ENCODE peak calls at places on chromosomes 16 and 17, in ten cellular contexts. One of them, this sample, is unnamed.

GRCh38 chr17:5584383-5584951 is at the start of gene NLRP1:
- DNase-seq in NCI-H1930: no peak
- DNase-seq in progenitor cell of endocrine pancreas: no peak
- DNase-seq in GF-D8: peak
- DNase-seq in stimulated activated effector memory CD8-positive, alpha-beta T cell treated with anti-CD3 and anti-CD28 coated beads, Interleukin-12 subunit alpha, Interleukin-12 subunit beta, amount 100 ng/mL, for 72 hours: peak
- DNase-seq in CD4-positive, alpha-beta T cell: peak
- DNase-seq in activated gamma-delta T cell treated with anti-CD3 and anti-CD28 coated beads, Interleukin-2, amount 50 U/mL, for 16 hours: peak
- DNase-seq in stimulated activated CD4-positive, alpha-beta T cell treated with anti-CD3 and anti-CD28 coated beads, Interleukin-2, amount 100 ng/mL, for 24 hours: peak
- DNase-seq in endothelial cell: no peak
- DNase-seq in NCI-H1105 treated with DMSO at 0.1 percent for 48 hours: peak
- DNase-seq in this sample: no peak

GRCh38 chr16:82867425-82867824 is 240.7 kb downstream of the CDH13 start:
- DNase-seq in NCI-H1105 treated with DMSO at 0.1 percent for 48 hours: no peak
- DNase-seq in progenitor cell of endocrine pancreas: no peak
- DNase-seq in stimulated activated effector memory CD8-positive, alpha-beta T cell treated with anti-CD3 and anti-CD28 coated beads, Interleukin-12 subunit alpha, Interleukin-12 subunit beta, amount 100 ng/mL, for 72 hours: no peak
- DNase-seq in activated gamma-delta T cell treated with anti-CD3 and anti-CD28 coated beads, Interleukin-2, amount 50 U/mL, for 16 hours: no peak
- DNase-seq in stimulated activated CD4-positive, alpha-beta T cell treated with anti-CD3 and anti-CD28 coated beads, Interleukin-2, amount 100 ng/mL, for 24 hours: no peak
- DNase-seq in endothelial cell: no peak
- DNase-seq in NCI-H1930: no peak
- DNase-seq in CD4-positive, alpha-beta T cell: no peak
- DNase-seq in GF-D8: no peak
- DNase-seq in this sample: no peak

GRCh38 chr17:80891096-80892018 is 100.3 kb upstream of the CHMP6 start:
- DNase-seq in NCI-H1930: no peak
- DNase-seq in progenitor cell of endocrine pancreas: no peak
- DNase-seq in stimulated activated CD4-positive, alpha-beta T cell treated with anti-CD3 and anti-CD28 coated beads, Interleukin-2, amount 100 ng/mL, for 24 hours: peak
- DNase-seq in NCI-H1105 treated with DMSO at 0.1 percent for 48 hours: no peak
- DNase-seq in activated gamma-delta T cell treated with anti-CD3 and anti-CD28 coated beads, Interleukin-2, amount 50 U/mL, for 16 hours: peak
- DNase-seq in stimulated activated effector memory CD8-positive, alpha-beta T cell treated with anti-CD3 and anti-CD28 coated beads, Interleukin-12 subunit alpha, Interleukin-12 subunit beta, amount 100 ng/mL, for 72 hours: peak
- DNase-seq in GF-D8: peak
- DNase-seq in CD4-positive, alpha-beta T cell: peak
- DNase-seq in endothelial cell: no peak
- DNase-seq in this sample: no peak

GRCh38 chr17:10149573-10150399 is 48.6 kb downstream of the GAS7 start:
- DNase-seq in endothelial cell: no peak
- DNase-seq in activated gamma-delta T cell treated with anti-CD3 and anti-CD28 coated beads, Interleukin-2, amount 50 U/mL, for 16 hours: peak
- DNase-seq in NCI-H1105 treated with DMSO at 0.1 percent for 48 hours: no peak
- DNase-seq in GF-D8: peak
- DNase-seq in stimulated activated CD4-positive, alpha-beta T cell treated with anti-CD3 and anti-CD28 coated beads, Interleukin-2, amount 100 ng/mL, for 24 hours: no peak
- DNase-seq in NCI-H1930: no peak
- DNase-seq in CD4-positive, alpha-beta T cell: no peak
- DNase-seq in progenitor cell of endocrine pancreas: no peak
- DNase-seq in stimulated activated effector memory CD8-positive, alpha-beta T cell treated with anti-CD3 and anti-CD28 coated beads, Interleukin-12 subunit alpha, Interleukin-12 subunit beta, amount 100 ng/mL, for 72 hours: peak
- DNase-seq in this sample: no peak

GRCh38 chr17:41464682-41465081 is 2.5 kb downstream of the KRT32 start:
- DNase-seq in stimulated activated CD4-positive, alpha-beta T cell treated with anti-CD3 and anti-CD28 coated beads, Interleukin-2, amount 100 ng/mL, for 24 hours: no peak
- DNase-seq in endothelial cell: no peak
- DNase-seq in activated gamma-delta T cell treated with anti-CD3 and anti-CD28 coated beads, Interleukin-2, amount 50 U/mL, for 16 hours: no peak
- DNase-seq in GF-D8: no peak
- DNase-seq in CD4-positive, alpha-beta T cell: no peak
- DNase-seq in NCI-H1930: no peak
- DNase-seq in NCI-H1105 treated with DMSO at 0.1 percent for 48 hours: peak
- DNase-seq in progenitor cell of endocrine pancreas: no peak
- DNase-seq in stimulated activated effector memory CD8-positive, alpha-beta T cell treated with anti-CD3 and anti-CD28 coated beads, Interleukin-12 subunit alpha, Interleukin-12 subunit beta, amount 100 ng/mL, for 72 hours: no peak
- DNase-seq in this sample: no peak

GRCh38 chr16:81625544-81626152 is 153.4 kb upstream of the PLCG2 start:
- DNase-seq in progenitor cell of endocrine pancreas: no peak
- DNase-seq in activated gamma-delta T cell treated with anti-CD3 and anti-CD28 coated beads, Interleukin-2, amount 50 U/mL, for 16 hours: no peak
- DNase-seq in stimulated activated CD4-positive, alpha-beta T cell treated with anti-CD3 and anti-CD28 coated beads, Interleukin-2, amount 100 ng/mL, for 24 hours: no peak
- DNase-seq in CD4-positive, alpha-beta T cell: no peak
- DNase-seq in endothelial cell: no peak
- DNase-seq in GF-D8: no peak
- DNase-seq in NCI-H1105 treated with DMSO at 0.1 percent for 48 hours: no peak
- DNase-seq in NCI-H1930: no peak
- DNase-seq in stimulated activated effector memory CD8-positive, alpha-beta T cell treated with anti-CD3 and anti-CD28 coated beads, Interleukin-12 subunit alpha, Interleukin-12 subunit beta, amount 100 ng/mL, for 72 hours: no peak
- DNase-seq in this sample: no peak

GRCh38 chr17:64087252-64088005 is 42.5 kb downstream of the ERN1 start:
- DNase-seq in CD4-positive, alpha-beta T cell: no peak
- DNase-seq in stimulated activated effector memory CD8-positive, alpha-beta T cell treated with anti-CD3 and anti-CD28 coated beads, Interleukin-12 subunit alpha, Interleukin-12 subunit beta, amount 100 ng/mL, for 72 hours: no peak
- DNase-seq in NCI-H1105 treated with DMSO at 0.1 percent for 48 hours: no peak
- DNase-seq in activated gamma-delta T cell treated with anti-CD3 and anti-CD28 coated beads, Interleukin-2, amount 50 U/mL, for 16 hours: no peak
- DNase-seq in progenitor cell of endocrine pancreas: no peak
- DNase-seq in NCI-H1930: no peak
- DNase-seq in stimulated activated CD4-positive, alpha-beta T cell treated with anti-CD3 and anti-CD28 coated beads, Interleukin-2, amount 100 ng/mL, for 24 hours: no peak
- DNase-seq in GF-D8: no peak
- DNase-seq in endothelial cell: no peak
- DNase-seq in this sample: no peak

GRCh38 chr16:75614247-75614897 is 8.7 kb downstream of the ADAT1 start:
- DNase-seq in stimulated activated effector memory CD8-positive, alpha-beta T cell treated with anti-CD3 and anti-CD28 coated beads, Interleukin-12 subunit alpha, Interleukin-12 subunit beta, amount 100 ng/mL, for 72 hours: no peak
- DNase-seq in GF-D8: no peak
- DNase-seq in endothelial cell: no peak
- DNase-seq in stimulated activated CD4-positive, alpha-beta T cell treated with anti-CD3 and anti-CD28 coated beads, Interleukin-2, amount 100 ng/mL, for 24 hours: no peak
- DNase-seq in progenitor cell of endocrine pancreas: no peak
- DNase-seq in activated gamma-delta T cell treated with anti-CD3 and anti-CD28 coated beads, Interleukin-2, amount 50 U/mL, for 16 hours: no peak
- DNase-seq in NCI-H1930: no peak
- DNase-seq in NCI-H1105 treated with DMSO at 0.1 percent for 48 hours: no peak
- DNase-seq in CD4-positive, alpha-beta T cell: no peak
- DNase-seq in this sample: no peak

GRCh38 chr17:4497101-4497824 is 1.4 kb upstream of the SPNS2 start:
- DNase-seq in stimulated activated effector memory CD8-positive, alpha-beta T cell treated with anti-CD3 and anti-CD28 coated beads, Interleukin-12 subunit alpha, Interleukin-12 subunit beta, amount 100 ng/mL, for 72 hours: no peak
- DNase-seq in stimulated activated CD4-positive, alpha-beta T cell treated with anti-CD3 and anti-CD28 coated beads, Interleukin-2, amount 100 ng/mL, for 24 hours: no peak
- DNase-seq in activated gamma-delta T cell treated with anti-CD3 and anti-CD28 coated beads, Interleukin-2, amount 50 U/mL, for 16 hours: no peak
- DNase-seq in progenitor cell of endocrine pancreas: no peak
- DNase-seq in endothelial cell: no peak
- DNase-seq in GF-D8: no peak
- DNase-seq in NCI-H1105 treated with DMSO at 0.1 percent for 48 hours: no peak
- DNase-seq in CD4-positive, alpha-beta T cell: no peak
- DNase-seq in NCI-H1930: no peak
- DNase-seq in this sample: no peak

GRCh38 chr16:47034455-47034854 is 61.0 kb upstream of the DNAJA2 start:
- DNase-seq in stimulated activated CD4-positive, alpha-beta T cell treated with anti-CD3 and anti-CD28 coated beads, Interleukin-2, amount 100 ng/mL, for 24 hours: no peak
- DNase-seq in endothelial cell: no peak
- DNase-seq in GF-D8: no peak
- DNase-seq in NCI-H1105 treated with DMSO at 0.1 percent for 48 hours: no peak
- DNase-seq in NCI-H1930: no peak
- DNase-seq in stimulated activated effector memory CD8-positive, alpha-beta T cell treated with anti-CD3 and anti-CD28 coated beads, Interleukin-12 subunit alpha, Interleukin-12 subunit beta, amount 100 ng/mL, for 72 hours: no peak
- DNase-seq in CD4-positive, alpha-beta T cell: no peak
- DNase-seq in progenitor cell of endocrine pancreas: no peak
- DNase-seq in activated gamma-delta T cell treated with anti-CD3 and anti-CD28 coated beads, Interleukin-2, amount 50 U/mL, for 16 hours: no peak
- DNase-seq in this sample: no peak

GRCh38 chr16:88004391-88004790 is 53.2 kb downstream of the BANP start:
- DNase-seq in CD4-positive, alpha-beta T cell: no peak
- DNase-seq in NCI-H1105 treated with DMSO at 0.1 percent for 48 hours: no peak
- DNase-seq in GF-D8: no peak
- DNase-seq in stimulated activated effector memory CD8-positive, alpha-beta T cell treated with anti-CD3 and anti-CD28 coated beads, Interleukin-12 subunit alpha, Interleukin-12 subunit beta, amount 100 ng/mL, for 72 hours: no peak
- DNase-seq in endothelial cell: no peak
- DNase-seq in activated gamma-delta T cell treated with anti-CD3 and anti-CD28 coated beads, Interleukin-2, amount 50 U/mL, for 16 hours: no peak
- DNase-seq in NCI-H1930: no peak
- DNase-seq in progenitor cell of endocrine pancreas: no peak
- DNase-seq in stimulated activated CD4-positive, alpha-beta T cell treated with anti-CD3 and anti-CD28 coated beads, Interleukin-2, amount 100 ng/mL, for 24 hours: no peak
- DNase-seq in this sample: no peak

GRCh38 chr17:19247423-19247822 is 10.3 kb downstream of the EPN2 start:
- DNase-seq in stimulated activated effector memory CD8-positive, alpha-beta T cell treated with anti-CD3 and anti-CD28 coated beads, Interleukin-12 subunit alpha, Interleukin-12 subunit beta, amount 100 ng/mL, for 72 hours: no peak
- DNase-seq in NCI-H1105 treated with DMSO at 0.1 percent for 48 hours: no peak
- DNase-seq in NCI-H1930: no peak
- DNase-seq in stimulated activated CD4-positive, alpha-beta T cell treated with anti-CD3 and anti-CD28 coated beads, Interleukin-2, amount 100 ng/mL, for 24 hours: no peak
- DNase-seq in activated gamma-delta T cell treated with anti-CD3 and anti-CD28 coated beads, Interleukin-2, amount 50 U/mL, for 16 hours: no peak
- DNase-seq in endothelial cell: no peak
- DNase-seq in progenitor cell of endocrine pancreas: no peak
- DNase-seq in CD4-positive, alpha-beta T cell: no peak
- DNase-seq in GF-D8: no peak
- DNase-seq in this sample: no peak

GRCh38 chr17:48175692-48176450 is 68.3 kb downstream of the SNX11 start:
- DNase-seq in activated gamma-delta T cell treated with anti-CD3 and anti-CD28 coated beads, Interleukin-2, amount 50 U/mL, for 16 hours: no peak
- DNase-seq in CD4-positive, alpha-beta T cell: no peak
- DNase-seq in NCI-H1105 treated with DMSO at 0.1 percent for 48 hours: no peak
- DNase-seq in stimulated activated effector memory CD8-positive, alpha-beta T cell treated with anti-CD3 and anti-CD28 coated beads, Interleukin-12 subunit alpha, Interleukin-12 subunit beta, amount 100 ng/mL, for 72 hours: no peak
- DNase-seq in progenitor cell of endocrine pancreas: no peak
- DNase-seq in GF-D8: no peak
- DNase-seq in NCI-H1930: no peak
- DNase-seq in stimulated activated CD4-positive, alpha-beta T cell treated with anti-CD3 and anti-CD28 coated beads, Interleukin-2, amount 100 ng/mL, for 24 hours: no peak
- DNase-seq in endothelial cell: no peak
- DNase-seq in this sample: no peak

GRCh38 chr16:67428146-67428731 is 2.7 kb upstream of the HSD11B2 start:
- DNase-seq in activated gamma-delta T cell treated with anti-CD3 and anti-CD28 coated beads, Interleukin-2, amount 50 U/mL, for 16 hours: peak
- DNase-seq in stimulated activated effector memory CD8-positive, alpha-beta T cell treated with anti-CD3 and anti-CD28 coated beads, Interleukin-12 subunit alpha, Interleukin-12 subunit beta, amount 100 ng/mL, for 72 hours: peak
- DNase-seq in progenitor cell of endocrine pancreas: peak
- DNase-seq in GF-D8: no peak
- DNase-seq in NCI-H1930: peak
- DNase-seq in CD4-positive, alpha-beta T cell: peak
- DNase-seq in endothelial cell: peak
- DNase-seq in NCI-H1105 treated with DMSO at 0.1 percent for 48 hours: peak
- DNase-seq in stimulated activated CD4-positive, alpha-beta T cell treated with anti-CD3 and anti-CD28 coated beads, Interleukin-2, amount 100 ng/mL, for 24 hours: peak
- DNase-seq in this sample: no peak

GRCh38 chr16:56222482-56222997 is 31.3 kb downstream of the GNAO1 start:
- DNase-seq in stimulated activated effector memory CD8-positive, alpha-beta T cell treated with anti-CD3 and anti-CD28 coated beads, Interleukin-12 subunit alpha, Interleukin-12 subunit beta, amount 100 ng/mL, for 72 hours: no peak
- DNase-seq in activated gamma-delta T cell treated with anti-CD3 and anti-CD28 coated beads, Interleukin-2, amount 50 U/mL, for 16 hours: no peak
- DNase-seq in endothelial cell: no peak
- DNase-seq in progenitor cell of endocrine pancreas: no peak
- DNase-seq in CD4-positive, alpha-beta T cell: no peak
- DNase-seq in NCI-H1105 treated with DMSO at 0.1 percent for 48 hours: no peak
- DNase-seq in GF-D8: no peak
- DNase-seq in stimulated activated CD4-positive, alpha-beta T cell treated with anti-CD3 and anti-CD28 coated beads, Interleukin-2, amount 100 ng/mL, for 24 hours: no peak
- DNase-seq in NCI-H1930: no peak
- DNase-seq in this sample: no peak

GRCh38 chr17:1493291-1493980 is 950 bp upstream of the MYO1C start:
- DNase-seq in progenitor cell of endocrine pancreas: no peak
- DNase-seq in CD4-positive, alpha-beta T cell: no peak
- DNase-seq in activated gamma-delta T cell treated with anti-CD3 and anti-CD28 coated beads, Interleukin-2, amount 50 U/mL, for 16 hours: no peak
- DNase-seq in endothelial cell: peak
- DNase-seq in GF-D8: no peak
- DNase-seq in NCI-H1105 treated with DMSO at 0.1 percent for 48 hours: no peak
- DNase-seq in stimulated activated effector memory CD8-positive, alpha-beta T cell treated with anti-CD3 and anti-CD28 coated beads, Interleukin-12 subunit alpha, Interleukin-12 subunit beta, amount 100 ng/mL, for 72 hours: no peak
- DNase-seq in NCI-H1930: no peak
- DNase-seq in stimulated activated CD4-positive, alpha-beta T cell treated with anti-CD3 and anti-CD28 coated beads, Interleukin-2, amount 100 ng/mL, for 24 hours: no peak
- DNase-seq in this sample: no peak

GRCh38 chr16:424033-424622 is 1.3 kb upstream of the RAB11FIP3 start:
- DNase-seq in activated gamma-delta T cell treated with anti-CD3 and anti-CD28 coated beads, Interleukin-2, amount 50 U/mL, for 16 hours: no peak
- DNase-seq in stimulated activated CD4-positive, alpha-beta T cell treated with anti-CD3 and anti-CD28 coated beads, Interleukin-2, amount 100 ng/mL, for 24 hours: no peak
- DNase-seq in CD4-positive, alpha-beta T cell: no peak
- DNase-seq in NCI-H1105 treated with DMSO at 0.1 percent for 48 hours: no peak
- DNase-seq in stimulated activated effector memory CD8-positive, alpha-beta T cell treated with anti-CD3 and anti-CD28 coated beads, Interleukin-12 subunit alpha, Interleukin-12 subunit beta, amount 100 ng/mL, for 72 hours: no peak
- DNase-seq in endothelial cell: no peak
- DNase-seq in NCI-H1930: no peak
- DNase-seq in GF-D8: no peak
- DNase-seq in progenitor cell of endocrine pancreas: no peak
- DNase-seq in this sample: no peak

GRCh38 chr17:36498155-36498554 is 11.7 kb downstream of the ZNHIT3 start:
- DNase-seq in endothelial cell: no peak
- DNase-seq in NCI-H1105 treated with DMSO at 0.1 percent for 48 hours: no peak
- DNase-seq in CD4-positive, alpha-beta T cell: no peak
- DNase-seq in progenitor cell of endocrine pancreas: no peak
- DNase-seq in activated gamma-delta T cell treated with anti-CD3 and anti-CD28 coated beads, Interleukin-2, amount 50 U/mL, for 16 hours: no peak
- DNase-seq in stimulated activated effector memory CD8-positive, alpha-beta T cell treated with anti-CD3 and anti-CD28 coated beads, Interleukin-12 subunit alpha, Interleukin-12 subunit beta, amount 100 ng/mL, for 72 hours: no peak
- DNase-seq in GF-D8: no peak
- DNase-seq in stimulated activated CD4-positive, alpha-beta T cell treated with anti-CD3 and anti-CD28 coated beads, Interleukin-2, amount 100 ng/mL, for 24 hours: no peak
- DNase-seq in NCI-H1930: no peak
- DNase-seq in this sample: no peak

GRCh38 chr17:34675605-34676004 is 96.2 kb downstream of the TMEM132E start:
- DNase-seq in NCI-H1105 treated with DMSO at 0.1 percent for 48 hours: no peak
- DNase-seq in stimulated activated CD4-positive, alpha-beta T cell treated with anti-CD3 and anti-CD28 coated beads, Interleukin-2, amount 100 ng/mL, for 24 hours: no peak
- DNase-seq in progenitor cell of endocrine pancreas: no peak
- DNase-seq in GF-D8: no peak
- DNase-seq in CD4-positive, alpha-beta T cell: no peak
- DNase-seq in activated gamma-delta T cell treated with anti-CD3 and anti-CD28 coated beads, Interleukin-2, amount 50 U/mL, for 16 hours: no peak
- DNase-seq in NCI-H1930: no peak
- DNase-seq in endothelial cell: no peak
- DNase-seq in stimulated activated effector memory CD8-positive, alpha-beta T cell treated with anti-CD3 and anti-CD28 coated beads, Interleukin-12 subunit alpha, Interleukin-12 subunit beta, amount 100 ng/mL, for 72 hours: no peak
- DNase-seq in this sample: no peak

GRCh38 chr16:80260906-80261311 is 279.9 kb upstream of the DYNLRB2 start:
- DNase-seq in endothelial cell: no peak
- DNase-seq in activated gamma-delta T cell treated with anti-CD3 and anti-CD28 coated beads, Interleukin-2, amount 50 U/mL, for 16 hours: no peak
- DNase-seq in NCI-H1930: no peak
- DNase-seq in stimulated activated CD4-positive, alpha-beta T cell treated with anti-CD3 and anti-CD28 coated beads, Interleukin-2, amount 100 ng/mL, for 24 hours: no peak
- DNase-seq in CD4-positive, alpha-beta T cell: no peak
- DNase-seq in GF-D8: no peak
- DNase-seq in NCI-H1105 treated with DMSO at 0.1 percent for 48 hours: no peak
- DNase-seq in stimulated activated effector memory CD8-positive, alpha-beta T cell treated with anti-CD3 and anti-CD28 coated beads, Interleukin-12 subunit alpha, Interleukin-12 subunit beta, amount 100 ng/mL, for 72 hours: no peak
- DNase-seq in progenitor cell of endocrine pancreas: no peak
- DNase-seq in this sample: no peak

GRCh38 chr16:3602320-3602653 is 9.1 kb downstream of the SLX4 start:
- DNase-seq in GF-D8: no peak
- DNase-seq in stimulated activated effector memory CD8-positive, alpha-beta T cell treated with anti-CD3 and anti-CD28 coated beads, Interleukin-12 subunit alpha, Interleukin-12 subunit beta, amount 100 ng/mL, for 72 hours: no peak
- DNase-seq in activated gamma-delta T cell treated with anti-CD3 and anti-CD28 coated beads, Interleukin-2, amount 50 U/mL, for 16 hours: no peak
- DNase-seq in NCI-H1105 treated with DMSO at 0.1 percent for 48 hours: no peak
- DNase-seq in endothelial cell: no peak
- DNase-seq in CD4-positive, alpha-beta T cell: no peak
- DNase-seq in progenitor cell of endocrine pancreas: no peak
- DNase-seq in NCI-H1930: no peak
- DNase-seq in stimulated activated CD4-positive, alpha-beta T cell treated with anti-CD3 and anti-CD28 coated beads, Interleukin-2, amount 100 ng/mL, for 24 hours: no peak
- DNase-seq in this sample: no peak

GRCh38 chr16:85451646-85452363 is 161.3 kb upstream of the GSE1 start:
- DNase-seq in NCI-H1930: peak
- DNase-seq in NCI-H1105 treated with DMSO at 0.1 percent for 48 hours: peak
- DNase-seq in stimulated activated effector memory CD8-positive, alpha-beta T cell treated with anti-CD3 and anti-CD28 coated beads, Interleukin-12 subunit alpha, Interleukin-12 subunit beta, amount 100 ng/mL, for 72 hours: no peak
- DNase-seq in GF-D8: no peak
- DNase-seq in activated gamma-delta T cell treated with anti-CD3 and anti-CD28 coated beads, Interleukin-2, amount 50 U/mL, for 16 hours: no peak
- DNase-seq in progenitor cell of endocrine pancreas: no peak
- DNase-seq in CD4-positive, alpha-beta T cell: no peak
- DNase-seq in stimulated activated CD4-positive, alpha-beta T cell treated with anti-CD3 and anti-CD28 coated beads, Interleukin-2, amount 100 ng/mL, for 24 hours: no peak
- DNase-seq in endothelial cell: no peak
- DNase-seq in this sample: no peak

GRCh38 chr16:85401917-85402766 is 211.0 kb upstream of the GSE1 start:
- DNase-seq in NCI-H1930: no peak
- DNase-seq in endothelial cell: peak
- DNase-seq in activated gamma-delta T cell treated with anti-CD3 and anti-CD28 coated beads, Interleukin-2, amount 50 U/mL, for 16 hours: no peak
- DNase-seq in stimulated activated CD4-positive, alpha-beta T cell treated with anti-CD3 and anti-CD28 coated beads, Interleukin-2, amount 100 ng/mL, for 24 hours: no peak
- DNase-seq in CD4-positive, alpha-beta T cell: no peak
- DNase-seq in progenitor cell of endocrine pancreas: no peak
- DNase-seq in stimulated activated effector memory CD8-positive, alpha-beta T cell treated with anti-CD3 and anti-CD28 coated beads, Interleukin-12 subunit alpha, Interleukin-12 subunit beta, amount 100 ng/mL, for 72 hours: no peak
- DNase-seq in NCI-H1105 treated with DMSO at 0.1 percent for 48 hours: no peak
- DNase-seq in GF-D8: no peak
- DNase-seq in this sample: no peak

GRCh38 chr17:32350662-32351418 is 883 bp downstream of the ZNF207 start:
- DNase-seq in stimulated activated CD4-positive, alpha-beta T cell treated with anti-CD3 and anti-CD28 coated beads, Interleukin-2, amount 100 ng/mL, for 24 hours: peak
- DNase-seq in GF-D8: peak
- DNase-seq in progenitor cell of endocrine pancreas: no peak
- DNase-seq in NCI-H1930: no peak
- DNase-seq in endothelial cell: peak
- DNase-seq in NCI-H1105 treated with DMSO at 0.1 percent for 48 hours: peak
- DNase-seq in activated gamma-delta T cell treated with anti-CD3 and anti-CD28 coated beads, Interleukin-2, amount 50 U/mL, for 16 hours: no peak
- DNase-seq in stimulated activated effector memory CD8-positive, alpha-beta T cell treated with anti-CD3 and anti-CD28 coated beads, Interleukin-12 subunit alpha, Interleukin-12 subunit beta, amount 100 ng/mL, for 72 hours: peak
- DNase-seq in CD4-positive, alpha-beta T cell: no peak
- DNase-seq in this sample: no peak

GRCh38 chr16:15643453-15644305 is 725 bp upstream of the MARF1 start:
- DNase-seq in stimulated activated effector memory CD8-positive, alpha-beta T cell treated with anti-CD3 and anti-CD28 coated beads, Interleukin-12 subunit alpha, Interleukin-12 subunit beta, amount 100 ng/mL, for 72 hours: no peak
- DNase-seq in CD4-positive, alpha-beta T cell: no peak
- DNase-seq in NCI-H1930: peak
- DNase-seq in activated gamma-delta T cell treated with anti-CD3 and anti-CD28 coated beads, Interleukin-2, amount 50 U/mL, for 16 hours: no peak
- DNase-seq in endothelial cell: no peak
- DNase-seq in progenitor cell of endocrine pancreas: no peak
- DNase-seq in stimulated activated CD4-positive, alpha-beta T cell treated with anti-CD3 and anti-CD28 coated beads, Interleukin-2, amount 100 ng/mL, for 24 hours: peak
- DNase-seq in GF-D8: peak
- DNase-seq in NCI-H1105 treated with DMSO at 0.1 percent for 48 hours: peak
- DNase-seq in this sample: no peak

GRCh38 chr17:30554839-30555751 is 77.9 kb downstream of the GOSR1 start:
- DNase-seq in NCI-H1105 treated with DMSO at 0.1 percent for 48 hours: no peak
- DNase-seq in progenitor cell of endocrine pancreas: no peak
- DNase-seq in activated gamma-delta T cell treated with anti-CD3 and anti-CD28 coated beads, Interleukin-2, amount 50 U/mL, for 16 hours: no peak
- DNase-seq in stimulated activated CD4-positive, alpha-beta T cell treated with anti-CD3 and anti-CD28 coated beads, Interleukin-2, amount 100 ng/mL, for 24 hours: no peak
- DNase-seq in NCI-H1930: peak
- DNase-seq in stimulated activated effector memory CD8-positive, alpha-beta T cell treated with anti-CD3 and anti-CD28 coated beads, Interleukin-12 subunit alpha, Interleukin-12 subunit beta, amount 100 ng/mL, for 72 hours: no peak
- DNase-seq in GF-D8: no peak
- DNase-seq in endothelial cell: peak
- DNase-seq in CD4-positive, alpha-beta T cell: no peak
- DNase-seq in this sample: no peak

GRCh38 chr17:80008383-80008840 is 27.3 kb downstream of the TBC1D16 start:
- DNase-seq in stimulated activated effector memory CD8-positive, alpha-beta T cell treated with anti-CD3 and anti-CD28 coated beads, Interleukin-12 subunit alpha, Interleukin-12 subunit beta, amount 100 ng/mL, for 72 hours: peak
- DNase-seq in progenitor cell of endocrine pancreas: peak
- DNase-seq in endothelial cell: peak
- DNase-seq in activated gamma-delta T cell treated with anti-CD3 and anti-CD28 coated beads, Interleukin-2, amount 50 U/mL, for 16 hours: peak
- DNase-seq in stimulated activated CD4-positive, alpha-beta T cell treated with anti-CD3 and anti-CD28 coated beads, Interleukin-2, amount 100 ng/mL, for 24 hours: peak
- DNase-seq in NCI-H1930: peak
- DNase-seq in NCI-H1105 treated with DMSO at 0.1 percent for 48 hours: peak
- DNase-seq in CD4-positive, alpha-beta T cell: peak
- DNase-seq in GF-D8: no peak
- DNase-seq in this sample: no peak

GRCh38 chr17:40347319-40348135 is 17.0 kb downstream of the GJD3 start:
- DNase-seq in GF-D8: no peak
- DNase-seq in progenitor cell of endocrine pancreas: no peak
- DNase-seq in activated gamma-delta T cell treated with anti-CD3 and anti-CD28 coated beads, Interleukin-2, amount 50 U/mL, for 16 hours: no peak
- DNase-seq in NCI-H1930: no peak
- DNase-seq in endothelial cell: no peak
- DNase-seq in stimulated activated CD4-positive, alpha-beta T cell treated with anti-CD3 and anti-CD28 coated beads, Interleukin-2, amount 100 ng/mL, for 24 hours: no peak
- DNase-seq in NCI-H1105 treated with DMSO at 0.1 percent for 48 hours: no peak
- DNase-seq in stimulated activated effector memory CD8-positive, alpha-beta T cell treated with anti-CD3 and anti-CD28 coated beads, Interleukin-12 subunit alpha, Interleukin-12 subunit beta, amount 100 ng/mL, for 72 hours: no peak
- DNase-seq in CD4-positive, alpha-beta T cell: no peak
- DNase-seq in this sample: no peak